ENCODE peak calls at places on chromosomes 5 and 9, in nine cellular contexts. P is ascending aorta; T is choroid plexus epithelial cell; D is CD8-positive, alpha-beta memory T cell; G is A549; M is kidney epithelial cell; Y is transverse colon; S is aorta; Z is GM23248. N is an unnamed sample.

GRCh38 chr9:83633676-83634075 is 10.7 kb downstream of the IDNK start:
- DNase-seq in P (no peak), T (no peak), D (no peak), G (no peak), M (peak), Y (no peak), S (no peak), Z (no peak), N (no peak)

GRCh38 chr5:91641730-91642350 is 258.7 kb upstream of the ARRDC3 start:
- DNase-seq in P (no peak), T (peak), D (no peak), G (peak), M (no peak), Y (no peak), S (no peak), Z (peak), N (peak)

GRCh38 chr5:87010736-87011135 is 256.9 kb upstream of the RASA1 start:
- DNase-seq in P (no peak), T (peak), D (no peak), G (no peak), M (no peak), Y (no peak), S (no peak), Z (peak), N (no peak)

GRCh38 chr5:128551476-128551875 is 13.4 kb upstream of the FBN2 start:
- DNase-seq in P (no peak), T (no peak), D (no peak), G (no peak), M (no peak), Y (no peak), S (no peak), Z (no peak), N (no peak)

GRCh38 chr5:78509884-78510769 is 138.4 kb downstream of the LHFPL2 start:
- DNase-seq in P (no peak), T (no peak), D (peak), G (no peak), M (no peak), Y (peak), S (peak), Z (peak), N (no peak)

GRCh38 chr9:137161558-137162483 is 8.0 kb downstream of the LRRC26 start:
- DNase-seq in P (no peak), T (no peak), D (no peak), G (peak), M (no peak), Y (no peak), S (no peak), Z (peak), N (no peak)

GRCh38 chr5:107272509-107272908 is 398.2 kb downstream of the EFNA5 start:
- DNase-seq in P (no peak), T (no peak), D (no peak), G (no peak), M (no peak), Y (no peak), S (no peak), Z (no peak), N (no peak)

GRCh38 chr5:145466533-145466932 is 368.6 kb downstream of the PRELID2 start:
- DNase-seq in P (no peak), T (no peak), D (no peak), G (no peak), M (no peak), Y (no peak), S (no peak), Z (no peak), N (no peak)

GRCh38 chr5:51468196-51468595 is 84.9 kb downstream of the ISL1 start:
- DNase-seq in P (no peak), T (peak), D (no peak), G (no peak), M (no peak), Y (no peak), S (no peak), Z (no peak), N (no peak)

GRCh38 chr5:139850423-139851016 is 54.9 kb downstream of the PSD2 start:
- DNase-seq in P (no peak), T (no peak), D (no peak), G (no peak), M (no peak), Y (no peak), S (no peak), Z (no peak), N (no peak)

GRCh38 chr5:1873242-1873959 is 9.3 kb downstream of the IRX4 start:
- DNase-seq in P (no peak), T (no peak), D (no peak), G (no peak), M (no peak), Y (peak), S (no peak), Z (no peak), N (no peak)

GRCh38 chr5:16617272-16617973 is 626 bp upstream of the RETREG1 start:
- DNase-seq in P (no peak), T (no peak), D (peak), G (no peak), M (no peak), Y (peak), S (no peak), Z (no peak), N (no peak)

GRCh38 chr5:145980718-145981117 is 44.3 kb downstream of the SH3RF2 start:
- DNase-seq in P (no peak), T (peak), D (no peak), G (peak), M (no peak), Y (no peak), S (no peak), Z (no peak), N (no peak)

GRCh38 chr5:44252545-44252944 is 136.7 kb downstream of the FGF10 start:
- DNase-seq in P (no peak), T (no peak), D (no peak), G (no peak), M (no peak), Y (no peak), S (no peak), Z (no peak), N (no peak)

GRCh38 chr5:146947181-146947941 is 68.8 kb upstream of the PPP2R2B start:
- DNase-seq in P (no peak), T (peak), D (peak), G (peak), M (no peak), Y (no peak), S (no peak), Z (peak), N (no peak)

GRCh38 chr9:125536184-125537152 is 170.5 kb downstream of the MAPKAP1 start:
- DNase-seq in P (no peak), T (peak), D (no peak), G (no peak), M (no peak), Y (no peak), S (no peak), Z (peak), N (no peak)

GRCh38 chr9:18893051-18893450 is 140.0 kb downstream of the SAXO1 start:
- DNase-seq in P (no peak), T (no peak), D (no peak), G (no peak), M (no peak), Y (no peak), S (no peak), Z (no peak), N (no peak)

GRCh38 chr5:157161996-157162395 is 4.1 kb downstream of the GARIN3 start:
- DNase-seq in P (no peak), T (no peak), D (no peak), G (no peak), M (no peak), Y (no peak), S (no peak), Z (no peak), N (no peak)

GRCh38 chr9:106859957-106860715 is 2.8 kb upstream of the ZNF462 start:
- DNase-seq in P (no peak), T (no peak), D (no peak), G (peak), M (no peak), Y (peak), S (peak), Z (no peak), N (no peak)

GRCh38 chr9:137454506-137455360 is 4.4 kb downstream of the NSMF start:
- DNase-seq in P (peak), T (peak), D (no peak), G (no peak), M (no peak), Y (peak), S (peak), Z (peak), N (no peak)

GRCh38 chr9:137299938-137300337 is 2.1 kb downstream of the NRARP start:
- DNase-seq in P (no peak), T (no peak), D (no peak), G (no peak), M (no peak), Y (peak), S (no peak), Z (no peak), N (no peak)

GRCh38 chr5:156815988-156816599 is 34.0 kb upstream of the PPP1R2B start:
- DNase-seq in P (no peak), T (peak), D (no peak), G (peak), M (no peak), Y (peak), S (no peak), Z (peak), N (peak)

GRCh38 chr9:124709291-124709690 is 61.8 kb downstream of the NR6A1 start:
- DNase-seq in P (no peak), T (no peak), D (no peak), G (no peak), M (no peak), Y (no peak), S (no peak), Z (no peak), N (no peak)

GRCh38 chr5:156475831-156476551 is 149.0 kb downstream of the SGCD start:
- DNase-seq in P (no peak), T (peak), D (no peak), G (peak), M (peak), Y (peak), S (peak), Z (peak), N (peak)

GRCh38 chr9:36401179-36401740 is 1.2 kb upstream of the RNF38 start:
- DNase-seq in P (no peak), T (peak), D (no peak), G (no peak), M (no peak), Y (peak), S (no peak), Z (peak), N (no peak)

GRCh38 chr5:177470759-177471536 is 2.5 kb downstream of the DBN1 start:
- DNase-seq in P (no peak), T (peak), D (no peak), G (peak), M (no peak), Y (no peak), S (no peak), Z (peak), N (no peak)

DNA sequence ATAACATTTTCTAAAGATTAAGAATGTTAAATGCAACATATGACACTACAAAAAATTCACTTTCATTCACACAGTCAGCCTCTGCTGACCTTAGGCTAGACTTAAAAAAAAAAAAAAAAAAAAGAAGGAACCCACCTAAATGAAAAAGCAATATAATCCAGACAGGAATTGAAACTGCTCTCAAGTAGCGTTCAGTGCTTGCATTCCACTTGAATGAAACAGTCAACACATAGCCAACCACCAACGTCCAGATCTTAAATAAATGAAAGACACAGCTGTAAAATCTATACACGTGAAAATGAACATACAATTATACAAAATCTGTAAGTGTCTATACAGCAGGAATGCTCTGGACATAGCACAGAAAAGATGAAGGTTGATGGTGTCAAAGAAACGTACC is 11.4 kb downstream of the TMEM245 start:
- DNase-seq in P (no peak), T (peak), D (no peak), G (no peak), M (no peak), Y (no peak), S (no peak), Z (peak), N (no peak)
- H3K4me3 ChIP-seq in P (no peak), T (no peak), D (no peak), G (peak), M (no peak), Y (no peak), S (no peak), Z (no peak), N (no peak)

DNA sequence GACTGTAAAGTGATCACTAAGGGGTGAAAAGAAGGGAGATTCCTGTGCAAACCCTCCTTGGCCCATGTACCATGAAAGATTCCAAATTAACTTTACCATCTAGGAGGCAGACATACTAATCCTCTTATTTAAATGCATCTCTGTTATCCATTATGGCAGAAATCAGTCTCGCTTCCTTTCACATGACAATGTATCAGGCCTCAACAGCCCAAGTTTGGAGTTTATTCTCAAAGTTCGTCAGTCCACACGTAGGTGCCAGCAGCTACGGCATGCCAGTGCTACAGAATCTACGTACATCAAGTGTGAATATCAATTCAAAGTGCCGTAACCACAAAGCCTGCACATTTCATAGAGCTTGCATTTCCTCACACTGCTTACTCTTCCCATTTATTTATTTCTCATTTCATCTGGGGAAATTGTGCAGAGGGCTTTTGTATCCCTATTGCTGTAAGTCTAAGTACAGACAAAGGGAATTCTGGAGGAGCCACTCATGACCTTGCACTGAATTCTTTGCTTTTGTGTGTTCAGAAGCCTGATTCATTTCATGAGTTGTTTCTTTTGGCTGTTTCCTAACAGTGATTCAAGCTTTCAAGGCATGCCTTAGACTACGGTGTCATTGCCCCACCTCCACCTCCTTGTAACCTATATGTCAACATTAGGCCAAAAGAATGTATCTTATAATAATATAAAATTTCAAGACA is 10.0 kb downstream of the ENC1 start:
- DNase-seq in P (no peak), T (peak), D (peak), G (peak), M (no peak), Y (no peak), S (no peak), Z (peak), N (no peak)
- H3K4me3 ChIP-seq in P (no peak), T (no peak), D (no peak), G (no peak), M (no peak), Y (no peak), S (no peak), Z (no peak), N (no peak)

GRCh38 chr9:22047596-22047995 is 38.5 kb upstream of the CDKN2B start:
- DNase-seq in P (no peak), T (no peak), D (no peak), G (no peak), M (no peak), Y (no peak), S (no peak), Z (peak), N (no peak)
- H3K4me3 ChIP-seq in P (no peak), T (no peak), D (no peak), G (no peak), M (no peak), Y (no peak), S (no peak), Z (no peak), N (no peak)

GRCh38 chr5:58457040-58457439 is 2.8 kb downstream of the PLK2 start:
- DNase-seq in P (no peak), T (no peak), D (no peak), G (no peak), M (no peak), Y (no peak), S (no peak), Z (no peak), N (no peak)
- H3K4me3 ChIP-seq in P (peak), T (peak), D (no peak), G (peak), M (peak), Y (peak), S (peak), Z (peak), N (peak)

DNA sequence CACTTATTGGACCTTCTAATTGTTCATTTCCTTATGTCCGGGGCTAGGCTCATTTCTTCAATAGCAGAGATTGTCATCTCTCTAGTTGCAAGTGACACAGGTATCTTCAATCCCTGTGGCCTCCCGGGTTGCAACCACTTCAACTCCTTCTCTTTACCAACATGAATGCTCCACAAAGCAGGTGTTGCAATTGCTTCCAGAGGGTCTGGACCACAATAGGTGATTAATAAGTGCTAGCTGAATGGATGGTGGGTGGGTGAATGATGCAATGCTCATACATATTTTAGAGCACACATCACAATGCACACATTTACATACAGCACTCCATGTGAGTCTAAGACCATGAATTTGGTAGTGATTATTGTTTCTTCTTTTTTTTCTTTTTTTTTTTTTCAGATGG is 2.6 kb downstream of the CEMIP2 start:
- DNase-seq in P (no peak), T (peak), D (no peak), G (no peak), M (no peak), Y (no peak), S (no peak), Z (peak), N (no peak)
- H3K4me3 ChIP-seq in P (no peak), T (peak), D (peak), G (peak), M (no peak), Y (peak), S (no peak), Z (peak), N (peak)

GRCh38 chr9:94782367-94783120 is 56.0 kb downstream of the AOPEP start:
- DNase-seq in P (no peak), T (no peak), D (no peak), G (no peak), M (no peak), Y (no peak), S (no peak), Z (peak), N (no peak)

GRCh38 chr9:94783121-94783664 is 56.7 kb downstream of the AOPEP start:
- DNase-seq in P (no peak), T (peak), D (no peak), G (peak), M (peak), Y (peak), S (peak), Z (peak), N (peak)

GRCh38 chr9:94779693-94780290 is 53.3 kb downstream of the AOPEP start:
- DNase-seq in P (no peak), T (no peak), D (no peak), G (no peak), M (no peak), Y (no peak), S (no peak), Z (no peak), N (no peak)

GRCh38 chr9:94779101-94779500 is 52.6 kb downstream of the AOPEP start:
- DNase-seq in P (no peak), T (no peak), D (no peak), G (peak), M (no peak), Y (no peak), S (no peak), Z (no peak), N (no peak)

GRCh38 chr9:94780516-94780950 is 54.0 kb downstream of the AOPEP start:
- DNase-seq in P (peak), T (no peak), D (no peak), G (no peak), M (no peak), Y (no peak), S (peak), Z (peak), N (no peak)
- H3K4me3 ChIP-seq in P (no peak), T (no peak), D (no peak), G (no peak), M (no peak), Y (no peak), S (no peak), Z (no peak), N (no peak)

N was measured in HFF-Myc.